ENCODE peak calls at places on chromosomes 11 and 22, in four cellular contexts. One of them, this sample, is unnamed.

GRCh38 chr11:118156531-118157185 is 4.0 kb upstream of the SCN4B start:
- DNase-seq in WTC11: no peak
- DNase-seq in RWPE1: no peak
- DNase-seq in A673: no peak
- DNase-seq in this sample: no peak

GRCh38 chr22:26890870-26891269 is 233.5 kb downstream of the MIAT start:
- DNase-seq in WTC11: no peak
- DNase-seq in RWPE1: no peak
- DNase-seq in A673: no peak
- DNase-seq in this sample: no peak

GRCh38 chr11:30333405-30333804 is 10.5 kb downstream of the ARL14EP start:
- DNase-seq in A673: peak
- DNase-seq in RWPE1: no peak
- DNase-seq in WTC11: no peak
- DNase-seq in this sample: no peak

GRCh38 chr11:35047179-35047578 is 91.8 kb upstream of the CD44 start:
- DNase-seq in A673: no peak
- DNase-seq in RWPE1: no peak
- DNase-seq in WTC11: no peak
- DNase-seq in this sample: no peak

GRCh38 chr22:49359061-49359460 is 468.6 kb downstream of the BRD1 start:
- DNase-seq in WTC11: no peak
- DNase-seq in A673: no peak
- DNase-seq in RWPE1: no peak
- DNase-seq in this sample: no peak

GRCh38 chr11:65932558-65932919 is 12.7 kb upstream of the TSGA10IP start:
- DNase-seq in WTC11: peak
- DNase-seq in A673: peak
- DNase-seq in RWPE1: no peak
- DNase-seq in this sample: no peak

GRCh38 chr11:130054966-130055365 is 14.7 kb upstream of the APLP2 start:
- DNase-seq in RWPE1: no peak
- DNase-seq in WTC11: no peak
- DNase-seq in A673: no peak
- DNase-seq in this sample: no peak

GRCh38 chr22:42399315-42400271 is 32.6 kb downstream of the NFAM1 start:
- DNase-seq in RWPE1: no peak
- DNase-seq in A673: peak
- DNase-seq in WTC11: peak
- DNase-seq in this sample: peak

GRCh38 chr22:44455151-44455962 is 42.7 kb downstream of the RTL6 start:
- DNase-seq in A673: no peak
- DNase-seq in RWPE1: no peak
- DNase-seq in WTC11: no peak
- DNase-seq in this sample: no peak

GRCh38 chr11:33476945-33477584 is 219.9 kb downstream of the HIPK3 start:
- DNase-seq in A673: no peak
- DNase-seq in WTC11: no peak
- DNase-seq in RWPE1: no peak
- DNase-seq in this sample: no peak

GRCh38 chr11:44255406-44256071 is 54.4 kb downstream of the ALX4 start:
- DNase-seq in WTC11: no peak
- DNase-seq in A673: no peak
- DNase-seq in RWPE1: no peak
- DNase-seq in this sample: no peak

GRCh38 chr22:45891021-45891421 is 85.9 kb downstream of the WNT7B start:
- DNase-seq in RWPE1: no peak
- DNase-seq in A673: no peak
- DNase-seq in WTC11: peak
- DNase-seq in this sample: peak

GRCh38 chr22:31637938-31638618 is 23.9 kb downstream of the PISD start:
- DNase-seq in A673: no peak
- DNase-seq in RWPE1: no peak
- DNase-seq in WTC11: no peak
- DNase-seq in this sample: no peak

GRCh38 chr11:22192642-22193347 is at the start of gene ANO5:
- DNase-seq in RWPE1: no peak
- DNase-seq in WTC11: peak
- DNase-seq in A673: peak
- DNase-seq in this sample: peak

GRCh38 chr11:125977333-125977732 is 31.5 kb downstream of the VSIG10L2 start:
- DNase-seq in RWPE1: no peak
- DNase-seq in A673: no peak
- DNase-seq in WTC11: no peak
- DNase-seq in this sample: no peak

GRCh38 chr11:35619754-35620640 is 1.7 kb downstream of the FJX1 start:
- DNase-seq in A673: peak
- DNase-seq in WTC11: peak
- DNase-seq in RWPE1: peak
- DNase-seq in this sample: peak

GRCh38 chr11:27158763-27159679 is 118.4 kb downstream of the BBOX1 start:
- DNase-seq in RWPE1: peak
- DNase-seq in WTC11: peak
- DNase-seq in A673: peak
- DNase-seq in this sample: peak

GRCh38 chr11:114183041-114183511 is 113.1 kb upstream of the NNMT start:
- DNase-seq in A673: no peak
- DNase-seq in RWPE1: no peak
- DNase-seq in WTC11: no peak
- DNase-seq in this sample: peak

GRCh38 chr22:42676059-42676607 is 26.9 kb upstream of the CYB5R3 start:
- DNase-seq in WTC11: no peak
- DNase-seq in A673: no peak
- DNase-seq in RWPE1: no peak
- DNase-seq in this sample: no peak

GRCh38 chr11:2413735-2414579 is 13.4 kb downstream of the TSSC4 start:
- DNase-seq in A673: no peak
- DNase-seq in WTC11: no peak
- DNase-seq in RWPE1: no peak
- DNase-seq in this sample: no peak

GRCh38 chr11:78187366-78188011 is 937 bp downstream of the KCTD21 start:
- DNase-seq in A673: no peak
- DNase-seq in RWPE1: peak
- DNase-seq in WTC11: no peak
- DNase-seq in this sample: no peak

GRCh38 chr11:2652362-2652761 is 47.4 kb downstream of the KCNQ1OT1 start:
- DNase-seq in A673: no peak
- DNase-seq in WTC11: no peak
- DNase-seq in RWPE1: no peak
- DNase-seq in this sample: no peak

DNA sequence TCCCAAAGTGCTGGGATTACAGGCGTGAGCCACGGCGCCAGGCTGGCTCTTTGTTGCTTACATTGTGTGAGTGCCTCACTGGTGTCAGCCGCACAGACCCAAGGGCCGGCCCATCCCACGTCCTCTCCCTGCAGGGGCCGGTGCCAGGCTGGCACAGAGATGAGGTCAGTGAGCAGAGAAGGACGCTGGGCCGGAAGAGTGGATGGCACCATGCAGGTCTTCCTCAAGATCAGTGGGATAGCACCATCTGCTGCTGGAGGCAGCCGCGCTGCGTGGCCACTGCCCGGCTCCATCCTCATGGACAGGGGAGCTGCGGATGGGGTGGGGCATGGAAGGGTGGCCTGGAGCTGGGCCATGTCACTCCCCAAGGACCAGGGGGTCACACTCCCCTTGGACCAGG is 22.0 kb upstream of the FGF4 start:
- DNase-seq in A673: no peak
- DNase-seq in WTC11: peak
- DNase-seq in RWPE1: no peak
- DNase-seq in this sample: no peak
- TF ChIP-seq CTCF in A673: no peak
- TF ChIP-seq CTCF in WTC11: no peak
- TF ChIP-seq CTCF in RWPE1: no peak
- TF ChIP-seq CTCF in this sample: no peak

GRCh38 chr22:17890892-17891291 is 116.6 kb upstream of the BID start:
- DNase-seq in A673: no peak
- DNase-seq in WTC11: no peak
- DNase-seq in RWPE1: no peak
- DNase-seq in this sample: no peak
- TF ChIP-seq CTCF in A673: no peak
- TF ChIP-seq CTCF in WTC11: no peak
- TF ChIP-seq CTCF in RWPE1: no peak
- TF ChIP-seq CTCF in this sample: no peak

DNA sequence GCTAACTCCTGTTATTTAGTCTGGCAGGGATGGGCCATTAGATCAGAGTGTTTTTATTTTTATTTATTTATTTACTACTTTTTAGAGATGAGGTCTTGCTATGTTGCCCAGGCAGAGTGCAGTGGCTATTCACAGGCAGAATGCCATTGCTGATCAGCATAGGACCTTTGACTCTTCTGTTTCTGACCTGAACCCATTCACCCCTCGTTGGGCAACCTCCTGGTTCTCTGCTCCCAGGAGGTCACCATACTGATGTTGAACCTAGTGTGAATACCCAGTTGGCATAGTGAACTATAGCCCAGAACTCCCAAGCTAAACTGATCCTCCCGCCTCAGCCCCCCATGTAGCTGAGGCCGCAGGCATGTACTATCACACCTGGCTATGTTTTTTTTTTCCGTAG is 16.5 kb upstream of the CECR2 start:
- DNase-seq in WTC11: no peak
- DNase-seq in RWPE1: no peak
- DNase-seq in A673: no peak
- DNase-seq in this sample: no peak
- TF ChIP-seq CTCF in WTC11: no peak
- TF ChIP-seq CTCF in RWPE1: no peak
- TF ChIP-seq CTCF in A673: no peak
- TF ChIP-seq CTCF in this sample: no peak

GRCh38 chr11:73003083-73003482 is 139.0 kb downstream of the FCHSD2 start:
- DNase-seq in WTC11: no peak
- DNase-seq in A673: no peak
- DNase-seq in RWPE1: no peak
- DNase-seq in this sample: no peak
- TF ChIP-seq CTCF in WTC11: no peak
- TF ChIP-seq CTCF in A673: no peak
- TF ChIP-seq CTCF in RWPE1: no peak
- TF ChIP-seq CTCF in this sample: no peak

GRCh38 chr22:39893526-39893925 is at the start of gene ENTHD1:
- DNase-seq in RWPE1: no peak
- DNase-seq in WTC11: peak
- DNase-seq in A673: no peak
- DNase-seq in this sample: no peak

GRCh38 chr22:39896313-39896996 is 2.9 kb upstream of the ENTHD1 start:
- DNase-seq in WTC11: no peak
- DNase-seq in A673: no peak
- DNase-seq in RWPE1: no peak
- DNase-seq in this sample: no peak

GRCh38 chr22:39894554-39895092 is 1.1 kb upstream of the ENTHD1 start:
- DNase-seq in WTC11: no peak
- DNase-seq in A673: no peak
- DNase-seq in RWPE1: no peak
- DNase-seq in this sample: no peak

GRCh38 chr22:39897841-39898240 is 3.0 kb upstream of the GRAP2 start:
- DNase-seq in WTC11: no peak
- DNase-seq in RWPE1: no peak
- DNase-seq in A673: no peak
- DNase-seq in this sample: no peak

DNA sequence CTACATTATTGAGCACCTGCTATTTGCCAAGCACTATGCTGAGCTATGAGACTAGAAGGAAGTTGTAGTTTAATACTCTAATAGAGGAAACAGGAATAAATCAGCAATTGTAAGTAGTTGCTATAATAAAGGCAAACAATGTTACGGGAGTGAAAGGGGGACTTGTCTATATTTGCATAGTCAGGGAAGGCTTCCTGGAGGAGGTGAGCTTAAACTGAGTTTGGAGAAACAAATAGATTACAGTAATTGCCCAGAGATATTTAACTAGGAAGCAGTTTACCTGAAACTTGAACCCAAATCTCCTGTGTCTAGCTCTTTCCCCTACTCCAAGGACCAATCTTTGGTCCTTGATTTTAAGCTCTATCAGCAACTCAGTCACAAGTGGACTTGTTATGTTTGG is 2.1 kb upstream of the ENTHD1 start:
- DNase-seq in A673: no peak
- DNase-seq in WTC11: no peak
- DNase-seq in RWPE1: no peak
- DNase-seq in this sample: no peak
- TF ChIP-seq CTCF in A673: no peak
- TF ChIP-seq CTCF in WTC11: no peak
- TF ChIP-seq CTCF in RWPE1: no peak
- TF ChIP-seq CTCF in this sample: no peak

GRCh38 chr11:124840666-124841065 is 24.6 kb upstream of the ROBO3 start:
- DNase-seq in RWPE1: no peak
- DNase-seq in WTC11: no peak
- DNase-seq in A673: no peak
- DNase-seq in this sample: no peak

GRCh38 chr11:124841765-124842700 is 23.2 kb upstream of the ROBO3 start:
- DNase-seq in RWPE1: no peak
- DNase-seq in A673: no peak
- DNase-seq in WTC11: no peak
- DNase-seq in this sample: no peak

GRCh38 chr11:124839051-124839971 is 25.9 kb upstream of the ROBO3 start:
- DNase-seq in A673: no peak
- DNase-seq in RWPE1: no peak
- DNase-seq in WTC11: peak
- DNase-seq in this sample: peak

GRCh38 chr11:124841186-124841585 is 24.0 kb upstream of the ROBO3 start:
- DNase-seq in A673: no peak
- DNase-seq in WTC11: no peak
- DNase-seq in RWPE1: peak
- DNase-seq in this sample: no peak

GRCh38 chr11:124839972-124840621 is 25.1 kb upstream of the ROBO3 start:
- DNase-seq in RWPE1: no peak
- DNase-seq in WTC11: no peak
- DNase-seq in A673: no peak
- DNase-seq in this sample: no peak
- TF ChIP-seq CTCF in RWPE1: no peak
- TF ChIP-seq CTCF in WTC11: no peak
- TF ChIP-seq CTCF in A673: no peak
- TF ChIP-seq CTCF in this sample: no peak